ENCODE peak calls at places on chromosomes 13 and 19, in eight cellular contexts. O is AG04450; W is adrenal gland; X is lower lobe of right lung; K is naive thymus-derived CD4-positive, alpha-beta T cell; M is astrocyte; P is heart left ventricle; C is Peyer's patch. J is an unnamed sample.

GRCh38 chr13:31970237-31970930 is 61.2 kb upstream of the FRY start:
- DNase-seq in P (no peak), W (no peak), C (no peak), O (peak; percentile 33), K (no peak), M (peak; percentile 74), X (no peak), J (no peak)

GRCh38 chr13:63636231-63636993 is 2220.8 kb upstream of the PCDH20 start:
- DNase-seq in K (no peak), C (no peak), P (no peak), M (no peak), O (no peak), X (no peak), W (no peak), J (peak; percentile 44)

GRCh38 chr13:102487330-102487729 is 85.5 kb upstream of the FGF14 start:
- DNase-seq in C (no peak), M (no peak), P (no peak), W (no peak), K (no peak), X (no peak), O (no peak), J (no peak)

GRCh38 chr19:47005164-47005641 is 14.4 kb upstream of the NPAS1 start:
- DNase-seq in M (no peak), C (peak; percentile 48), W (no peak), O (no peak), X (no peak), K (no peak), P (no peak), J (peak; percentile 65)

GRCh38 chr13:75405976-75406703 is 75.8 kb downstream of the TBC1D4 start:
- DNase-seq in P (no peak), W (no peak), C (no peak), X (no peak), O (no peak), K (no peak), M (peak; percentile 8), J (no peak)

GRCh38 chr19:55585658-55586339 is 5.2 kb upstream of the ZNF579 start:
- DNase-seq in O (peak; percentile 37), P (peak; percentile 91), W (peak; percentile 87), X (peak; percentile 89), C (peak; percentile 67), K (peak; percentile 35), M (peak; percentile 63), J (peak; percentile 91)

GRCh38 chr19:55447421-55448174 is 4.5 kb upstream of the SHISA7 start:
- DNase-seq in X (no peak), W (no peak), K (no peak), P (peak; percentile 60), O (no peak), M (no peak), C (no peak), J (no peak)

GRCh38 chr13:41609828-41610227 is 152.5 kb downstream of the RGCC start:
- DNase-seq in X (no peak), C (no peak), P (no peak), K (no peak), O (no peak), W (no peak), M (no peak), J (no peak)

GRCh38 chr19:40932008-40932959 is 50.3 kb upstream of the CYP2A7 start:
- DNase-seq in C (no peak), P (no peak), W (no peak), O (no peak), M (no peak), X (no peak), K (no peak), J (no peak)

GRCh38 chr13:106133025-106133424 is 402.4 kb downstream of the EFNB2 start:
- DNase-seq in W (no peak), P (no peak), K (no peak), O (peak; percentile 23), C (no peak), M (peak; percentile 86), X (no peak), J (no peak)

GRCh38 chr13:73618275-73618865 is 515.8 kb downstream of the KLF12 start:
- DNase-seq in X (no peak), O (no peak), K (no peak), P (no peak), M (no peak), W (no peak), C (peak; percentile 56), J (no peak)

GRCh38 chr19:15304140-15304705 is 28.1 kb downstream of the BRD4 start:
- DNase-seq in O (no peak), K (no peak), P (peak; percentile 61), W (no peak), X (no peak), M (no peak), C (no peak), J (no peak)

DNA sequence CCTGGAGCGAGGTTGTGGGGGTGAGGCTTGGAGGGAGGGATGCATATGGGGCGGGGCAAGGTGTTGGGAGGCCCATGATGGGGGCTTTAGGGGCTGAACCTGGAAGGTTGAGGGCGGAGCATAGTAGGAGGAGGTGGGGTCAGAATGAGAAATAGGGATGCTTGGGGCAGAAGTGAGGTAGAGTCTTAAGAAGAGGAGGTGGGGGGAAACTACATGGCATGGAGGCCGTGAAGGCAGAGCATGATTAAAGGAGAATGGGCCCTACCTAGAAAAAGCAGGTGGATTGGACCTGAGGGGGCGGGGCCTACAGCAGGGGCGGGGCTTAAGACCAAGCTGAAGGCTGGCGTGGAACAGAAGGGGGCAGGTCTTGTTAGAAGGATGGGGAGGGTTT is 789 bp downstream of the NR1H2 start:
- DNase-seq in C (peak; percentile 72), K (peak; percentile 65), M (no peak), X (no peak), W (peak; percentile 43), P (peak; percentile 47), O (no peak), J (peak; percentile 90)
- H3K27ac ChIP-seq in C (peak overlapping the region; percentile 98), K (peak overlapping the region; percentile 100), M (no peak overlapping the region), X (no peak overlapping the region), W (peak overlapping the region; percentile 100), P (peak overlapping the region; percentile 99), O (no peak overlapping the region), J (no peak overlapping the region)

GRCh38 chr13:34943675-34944634 is 1.9 kb downstream of the NBEA start:
- DNase-seq in W (no peak), K (peak; percentile 41), O (no peak), P (no peak), M (no peak), C (no peak), X (no peak), J (no peak)
- H3K27ac ChIP-seq in W (no peak overlapping the region), K (no peak overlapping the region), O (no peak overlapping the region), P (no peak overlapping the region), M (no peak overlapping the region), C (no peak overlapping the region), X (no peak overlapping the region), J (no peak overlapping the region)

DNA sequence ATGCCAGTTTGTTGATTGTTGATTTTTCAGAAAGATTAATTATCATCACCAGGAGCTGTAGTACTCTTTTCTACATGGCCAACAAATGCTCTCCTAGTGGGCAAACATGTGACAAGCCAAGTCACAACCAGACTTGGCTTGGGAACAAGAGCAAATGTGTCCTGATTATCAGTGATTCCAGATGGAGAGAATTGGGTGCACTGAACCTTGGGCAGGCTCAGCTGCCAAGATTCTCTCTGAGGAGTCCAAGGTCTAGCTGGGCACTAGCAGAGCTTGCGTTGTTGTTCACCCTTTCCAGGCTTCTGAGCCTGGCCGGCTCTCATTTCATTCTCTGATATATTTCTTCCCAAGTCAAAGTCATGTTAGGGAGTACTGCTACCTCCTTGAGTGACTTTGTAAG is 27.2 kb upstream of the GPI start:
- DNase-seq in M (no peak), K (no peak), W (peak; percentile 84), P (no peak), X (no peak), C (peak; percentile 70), O (no peak), J (no peak)
- H3K27ac ChIP-seq in M (no peak overlapping the region), K (no peak overlapping the region), W (peak overlapping the region; percentile 68), P (peak overlapping the region; percentile 13), X (no peak overlapping the region), C (no peak overlapping the region), O (no peak overlapping the region), J (no peak overlapping the region)

DNA sequence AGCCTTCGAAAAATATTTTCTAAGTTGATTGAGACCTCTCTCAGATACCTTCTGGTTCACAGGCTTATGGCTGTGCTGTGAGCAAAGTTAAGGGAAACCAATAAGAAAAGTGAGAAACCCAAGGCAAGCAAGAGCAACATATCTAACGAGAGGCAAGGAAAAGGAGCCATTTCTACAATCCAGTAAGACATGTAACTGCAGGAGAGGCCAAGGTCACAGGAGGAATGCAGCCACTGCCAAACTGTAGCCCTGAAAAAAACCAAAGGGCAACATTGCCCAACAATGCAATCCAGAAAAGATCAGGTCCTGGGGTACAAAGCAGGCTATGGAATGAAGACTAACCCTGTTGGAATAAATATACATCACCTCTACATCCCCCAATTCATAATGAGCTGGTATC is 21.3 kb downstream of the SCGB2B2 start:
- DNase-seq in P (no peak), K (no peak), M (no peak), C (no peak), O (no peak), W (no peak), X (no peak), J (no peak)
- H3K27ac ChIP-seq in P (no peak overlapping the region), K (no peak overlapping the region), M (no peak overlapping the region), C (no peak overlapping the region), O (no peak overlapping the region), W (no peak overlapping the region), X (no peak overlapping the region), J (no peak overlapping the region)

GRCh38 chr19:45251452-45252354 is 632 bp downstream of the MARK4 start:
- DNase-seq in M (no peak), X (peak; percentile 55), C (no peak), K (peak; percentile 5), P (no peak), O (no peak), W (no peak), J (peak; percentile 76)
- H3K27ac ChIP-seq in M (no peak overlapping the region), X (peak overlapping the region; percentile 68), C (peak overlapping the region; percentile 71), K (peak overlapping the region; percentile 72), P (peak overlapping the region; percentile 84), O (peak overlapping the region; percentile 31), W (peak overlapping the region; percentile 89), J (peak overlapping the region; percentile 24)

GRCh38 chr19:30047355-30047895 is 105.4 kb downstream of the URI1 start:
- DNase-seq in P (no peak), X (no peak), M (no peak), O (no peak), C (no peak), W (no peak), K (no peak), J (no peak)

GRCh38 chr19:30049226-30049625 is 107.2 kb downstream of the URI1 start:
- DNase-seq in O (no peak), K (no peak), M (no peak), X (no peak), C (no peak), P (no peak), W (no peak), J (no peak)

GRCh38 chr19:30053558-30053957 is 111.5 kb downstream of the URI1 start:
- DNase-seq in X (peak; percentile 32), M (no peak), W (no peak), K (no peak), P (no peak), O (no peak), C (no peak), J (peak; percentile 31)

GRCh38 chr19:30052122-30053075 is 110.4 kb downstream of the URI1 start:
- DNase-seq in W (no peak), K (no peak), M (no peak), P (no peak), C (no peak), X (no peak), O (no peak), J (no peak)

GRCh38 chr19:30049844-30050667 is 108.0 kb downstream of the URI1 start:
- DNase-seq in X (no peak), C (no peak), P (no peak), O (no peak), W (no peak), K (no peak), M (no peak), J (no peak)
- H3K27ac ChIP-seq in X (no peak overlapping the region), C (no peak overlapping the region), P (no peak overlapping the region), O (no peak overlapping the region), W (no peak overlapping the region), K (no peak overlapping the region), M (no peak overlapping the region), J (peak overlapping the region; percentile 64)

J was measured in endodermal cell.